ENCODE peak calls at places on chromosome 3, in seven cellular contexts. One of them, this sample, is unnamed.

GRCh38 chr3:16841906-16842709 is 42.6 kb upstream of the PLCL2 start:
- DNase-seq in natural killer cell: peak; percentile 68
- DNase-seq in transverse colon: peak; percentile 68
- DNase-seq in NCI-H510A treated with DMSO at 0.1 percent for 48 hours: peak; percentile 64
- DNase-seq in iPS-NIHi11: no peak
- DNase-seq in thyroid gland: peak; percentile 35
- DNase-seq in M059J: peak; percentile 8
- DNase-seq in this sample: peak; percentile 61

GRCh38 chr3:23219117-23219516 is 16.0 kb downstream of the UBE2E2 start:
- DNase-seq in natural killer cell: no peak
- DNase-seq in transverse colon: no peak
- DNase-seq in NCI-H510A treated with DMSO at 0.1 percent for 48 hours: no peak
- DNase-seq in iPS-NIHi11: no peak
- DNase-seq in thyroid gland: no peak
- DNase-seq in M059J: no peak
- DNase-seq in this sample: no peak

GRCh38 chr3:131053021-131053420 is 26.3 kb downstream of the NEK11 start:
- DNase-seq in natural killer cell: no peak
- DNase-seq in transverse colon: no peak
- DNase-seq in NCI-H510A treated with DMSO at 0.1 percent for 48 hours: no peak
- DNase-seq in iPS-NIHi11: no peak
- DNase-seq in thyroid gland: no peak
- DNase-seq in M059J: peak; percentile 24
- DNase-seq in this sample: no peak

GRCh38 chr3:185900228-185900627 is 37.6 kb downstream of the TRA2B start:
- DNase-seq in natural killer cell: no peak
- DNase-seq in transverse colon: peak; percentile 10
- DNase-seq in NCI-H510A treated with DMSO at 0.1 percent for 48 hours: no peak
- DNase-seq in iPS-NIHi11: peak; percentile 66
- DNase-seq in thyroid gland: peak; percentile 82
- DNase-seq in M059J: peak; percentile 100
- DNase-seq in this sample: no peak

GRCh38 chr3:188673509-188674239 is 498.1 kb upstream of the TPRG1 start:
- DNase-seq in natural killer cell: no peak
- DNase-seq in transverse colon: no peak
- DNase-seq in NCI-H510A treated with DMSO at 0.1 percent for 48 hours: no peak
- DNase-seq in iPS-NIHi11: peak; percentile 28
- DNase-seq in thyroid gland: no peak
- DNase-seq in M059J: peak; percentile 95
- DNase-seq in this sample: no peak

GRCh38 chr3:32951410-32951811 is at the start of gene CCR4:
- DNase-seq in natural killer cell: no peak
- DNase-seq in transverse colon: no peak
- DNase-seq in NCI-H510A treated with DMSO at 0.1 percent for 48 hours: no peak
- DNase-seq in iPS-NIHi11: no peak
- DNase-seq in thyroid gland: no peak
- DNase-seq in M059J: no peak
- DNase-seq in this sample: no peak

GRCh38 chr3:77539677-77540076 is 499.8 kb downstream of the ROBO2 start:
- DNase-seq in natural killer cell: no peak
- DNase-seq in transverse colon: no peak
- DNase-seq in NCI-H510A treated with DMSO at 0.1 percent for 48 hours: no peak
- DNase-seq in iPS-NIHi11: no peak
- DNase-seq in thyroid gland: no peak
- DNase-seq in M059J: no peak
- DNase-seq in this sample: no peak

GRCh38 chr3:40476478-40477470 is at the start of gene ZNF619:
- DNase-seq in natural killer cell: peak; percentile 63
- DNase-seq in transverse colon: peak; percentile 79
- DNase-seq in NCI-H510A treated with DMSO at 0.1 percent for 48 hours: peak; percentile 23
- DNase-seq in iPS-NIHi11: peak; percentile 63
- DNase-seq in thyroid gland: peak; percentile 71
- DNase-seq in M059J: peak; percentile 67
- DNase-seq in this sample: peak; percentile 84

GRCh38 chr3:48129921-48130320 is 58.3 kb downstream of the CDC25A start:
- DNase-seq in natural killer cell: no peak
- DNase-seq in transverse colon: no peak
- DNase-seq in NCI-H510A treated with DMSO at 0.1 percent for 48 hours: no peak
- DNase-seq in iPS-NIHi11: no peak
- DNase-seq in thyroid gland: no peak
- DNase-seq in M059J: peak; percentile 49
- DNase-seq in this sample: no peak

GRCh38 chr3:195013411-195013810 is 257.5 kb downstream of the XXYLT1 start:
- DNase-seq in natural killer cell: no peak
- DNase-seq in transverse colon: no peak
- DNase-seq in NCI-H510A treated with DMSO at 0.1 percent for 48 hours: no peak
- DNase-seq in iPS-NIHi11: no peak
- DNase-seq in thyroid gland: no peak
- DNase-seq in M059J: no peak
- DNase-seq in this sample: no peak